ENCODE peak calls at places on chromosomes 3 and 15, in seven cellular contexts. One of them, this sample, is unnamed. For H3K4me1 and H3K9me3, the result is how much of the 10 kb centered on the place peaks cover.

GRCh38 chr3:160686955-160687535 is 10.1 kb downstream of the ARL14 start:
- DNase-seq in HAP-1: no peak
- DNase-seq in PC-3: peak
- DNase-seq in right lobe of liver: no peak
- DNase-seq in mammary epithelial cell: no peak
- DNase-seq in CD8-positive, alpha-beta memory T cell: no peak
- DNase-seq in MM.1S: peak
- DNase-seq in this sample: no peak

GRCh38 chr15:80791004-80791403 is 11.8 kb downstream of the CEMIP start:
- DNase-seq in mammary epithelial cell: no peak
- DNase-seq in MM.1S: no peak
- DNase-seq in PC-3: peak
- DNase-seq in right lobe of liver: no peak
- DNase-seq in HAP-1: no peak
- DNase-seq in CD8-positive, alpha-beta memory T cell: no peak
- DNase-seq in this sample: no peak

GRCh38 chr3:64440498-64440897 is 215.2 kb upstream of the PRICKLE2 start:
- DNase-seq in MM.1S: no peak
- DNase-seq in mammary epithelial cell: peak
- DNase-seq in right lobe of liver: no peak
- DNase-seq in PC-3: peak
- DNase-seq in HAP-1: peak
- DNase-seq in CD8-positive, alpha-beta memory T cell: no peak
- DNase-seq in this sample: no peak

GRCh38 chr3:79515072-79515471 is 252.7 kb downstream of the ROBO1 start:
- DNase-seq in MM.1S: no peak
- DNase-seq in mammary epithelial cell: no peak
- DNase-seq in PC-3: no peak
- DNase-seq in HAP-1: peak
- DNase-seq in CD8-positive, alpha-beta memory T cell: no peak
- DNase-seq in right lobe of liver: no peak
- DNase-seq in this sample: no peak

GRCh38 chr15:101652783-101653430 is 726 bp upstream of the TM2D3 start:
- DNase-seq in CD8-positive, alpha-beta memory T cell: no peak
- DNase-seq in mammary epithelial cell: peak
- DNase-seq in MM.1S: no peak
- DNase-seq in right lobe of liver: peak
- DNase-seq in HAP-1: no peak
- DNase-seq in PC-3: peak
- DNase-seq in this sample: peak

GRCh38 chr15:95363636-95364035 is 966.9 kb upstream of the NR2F2 start:
- DNase-seq in right lobe of liver: no peak
- DNase-seq in mammary epithelial cell: no peak
- DNase-seq in MM.1S: no peak
- DNase-seq in PC-3: no peak
- DNase-seq in CD8-positive, alpha-beta memory T cell: no peak
- DNase-seq in HAP-1: no peak
- DNase-seq in this sample: no peak

GRCh38 chr3:192747746-192748145 is 20.4 kb upstream of the FGF12 start:
- DNase-seq in MM.1S: no peak
- DNase-seq in right lobe of liver: no peak
- DNase-seq in HAP-1: no peak
- DNase-seq in mammary epithelial cell: no peak
- DNase-seq in CD8-positive, alpha-beta memory T cell: no peak
- DNase-seq in PC-3: no peak
- DNase-seq in this sample: no peak

GRCh38 chr3:134796313-134797079 is 1.4 kb downstream of the EPHB1 start:
- DNase-seq in right lobe of liver: peak
- DNase-seq in mammary epithelial cell: peak
- DNase-seq in CD8-positive, alpha-beta memory T cell: no peak
- DNase-seq in PC-3: peak
- DNase-seq in MM.1S: no peak
- DNase-seq in HAP-1: peak
- DNase-seq in this sample: peak

GRCh38 chr3:95934181-95934580 is 880.2 kb upstream of the EPHA6 start:
- DNase-seq in HAP-1: no peak
- DNase-seq in MM.1S: no peak
- DNase-seq in right lobe of liver: no peak
- DNase-seq in CD8-positive, alpha-beta memory T cell: no peak
- DNase-seq in PC-3: no peak
- DNase-seq in mammary epithelial cell: no peak
- DNase-seq in this sample: no peak

GRCh38 chr3:139935071-139935865 is at the start of gene CLSTN2:
- DNase-seq in HAP-1: peak
- DNase-seq in mammary epithelial cell: peak
- DNase-seq in CD8-positive, alpha-beta memory T cell: no peak
- DNase-seq in MM.1S: peak
- DNase-seq in PC-3: no peak
- DNase-seq in right lobe of liver: peak
- DNase-seq in this sample: peak

GRCh38 chr15:88628018-88628673 is 7.0 kb downstream of the AEN start:
- DNase-seq in HAP-1: no peak
- DNase-seq in mammary epithelial cell: no peak
- DNase-seq in CD8-positive, alpha-beta memory T cell: no peak
- DNase-seq in right lobe of liver: no peak
- DNase-seq in PC-3: no peak
- DNase-seq in MM.1S: no peak
- DNase-seq in this sample: no peak
- H3K4me1 ChIP-seq in HAP-1: under half
- H3K4me1 ChIP-seq in mammary epithelial cell: half or more
- H3K4me1 ChIP-seq in CD8-positive, alpha-beta memory T cell: half or more
- H3K4me1 ChIP-seq in right lobe of liver: under half
- H3K4me1 ChIP-seq in PC-3: half or more
- H3K4me1 ChIP-seq in MM.1S: half or more
- H3K4me1 ChIP-seq in this sample: under half

DNA sequence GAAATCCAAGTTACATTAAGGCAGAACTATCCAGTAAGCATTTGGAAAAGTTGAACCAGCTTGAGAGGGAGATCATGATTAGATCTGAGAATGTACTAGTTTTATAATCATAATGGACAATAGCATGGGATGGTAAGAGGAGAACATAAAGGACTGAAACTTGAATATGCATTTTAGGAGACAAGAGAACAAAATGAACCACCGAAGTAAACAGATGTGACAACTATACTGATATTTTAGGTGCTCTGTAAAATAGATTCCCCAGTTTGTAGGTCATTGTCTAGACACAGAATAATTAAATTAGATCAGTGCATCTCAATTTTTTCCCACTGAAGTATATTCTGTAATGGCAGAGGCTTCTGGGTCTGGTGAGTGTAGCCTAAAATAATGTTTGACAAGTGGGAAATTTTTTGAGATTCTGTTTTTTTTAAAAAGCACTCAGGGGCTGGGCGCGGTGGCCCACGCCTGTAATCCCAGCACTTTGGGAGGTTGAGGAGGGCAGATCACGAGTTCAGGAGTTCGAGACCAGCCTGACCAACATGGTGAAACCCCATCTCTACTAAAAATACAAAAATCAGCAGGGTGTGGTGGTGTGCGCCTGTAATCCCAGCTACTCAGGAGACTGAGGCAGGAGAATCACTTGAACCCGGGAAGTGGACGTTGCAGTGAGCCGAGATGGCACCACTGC is 16.3 kb downstream of the ECT2 start:
- DNase-seq in right lobe of liver: no peak
- DNase-seq in mammary epithelial cell: no peak
- DNase-seq in PC-3: no peak
- DNase-seq in HAP-1: no peak
- DNase-seq in MM.1S: no peak
- DNase-seq in CD8-positive, alpha-beta memory T cell: no peak
- DNase-seq in this sample: no peak
- H3K9me3 ChIP-seq in right lobe of liver: under half
- H3K9me3 ChIP-seq in mammary epithelial cell: under half
- H3K9me3 ChIP-seq in PC-3: under half
- H3K9me3 ChIP-seq in HAP-1: under half
- H3K9me3 ChIP-seq in MM.1S: under half
- H3K9me3 ChIP-seq in CD8-positive, alpha-beta memory T cell: under half
- H3K9me3 ChIP-seq in this sample: under half

GRCh38 chr15:67077641-67078215 is 12.3 kb downstream of the SMAD3 start:
- DNase-seq in CD8-positive, alpha-beta memory T cell: no peak
- DNase-seq in MM.1S: no peak
- DNase-seq in right lobe of liver: no peak
- DNase-seq in mammary epithelial cell: no peak
- DNase-seq in HAP-1: no peak
- DNase-seq in PC-3: no peak
- DNase-seq in this sample: no peak

GRCh38 chr15:67080900-67081431 is 15.6 kb downstream of the SMAD3 start:
- DNase-seq in right lobe of liver: no peak
- DNase-seq in mammary epithelial cell: peak
- DNase-seq in HAP-1: no peak
- DNase-seq in MM.1S: peak
- DNase-seq in PC-3: peak
- DNase-seq in CD8-positive, alpha-beta memory T cell: no peak
- DNase-seq in this sample: peak

GRCh38 chr15:67079361-67079760 is 14.0 kb downstream of the SMAD3 start:
- DNase-seq in right lobe of liver: no peak
- DNase-seq in MM.1S: no peak
- DNase-seq in CD8-positive, alpha-beta memory T cell: no peak
- DNase-seq in mammary epithelial cell: no peak
- DNase-seq in PC-3: no peak
- DNase-seq in HAP-1: no peak
- DNase-seq in this sample: no peak

GRCh38 chr15:67082007-67082536 is 16.7 kb downstream of the SMAD3 start:
- DNase-seq in mammary epithelial cell: no peak
- DNase-seq in CD8-positive, alpha-beta memory T cell: peak
- DNase-seq in HAP-1: no peak
- DNase-seq in PC-3: peak
- DNase-seq in right lobe of liver: no peak
- DNase-seq in MM.1S: peak
- DNase-seq in this sample: no peak

DNA sequence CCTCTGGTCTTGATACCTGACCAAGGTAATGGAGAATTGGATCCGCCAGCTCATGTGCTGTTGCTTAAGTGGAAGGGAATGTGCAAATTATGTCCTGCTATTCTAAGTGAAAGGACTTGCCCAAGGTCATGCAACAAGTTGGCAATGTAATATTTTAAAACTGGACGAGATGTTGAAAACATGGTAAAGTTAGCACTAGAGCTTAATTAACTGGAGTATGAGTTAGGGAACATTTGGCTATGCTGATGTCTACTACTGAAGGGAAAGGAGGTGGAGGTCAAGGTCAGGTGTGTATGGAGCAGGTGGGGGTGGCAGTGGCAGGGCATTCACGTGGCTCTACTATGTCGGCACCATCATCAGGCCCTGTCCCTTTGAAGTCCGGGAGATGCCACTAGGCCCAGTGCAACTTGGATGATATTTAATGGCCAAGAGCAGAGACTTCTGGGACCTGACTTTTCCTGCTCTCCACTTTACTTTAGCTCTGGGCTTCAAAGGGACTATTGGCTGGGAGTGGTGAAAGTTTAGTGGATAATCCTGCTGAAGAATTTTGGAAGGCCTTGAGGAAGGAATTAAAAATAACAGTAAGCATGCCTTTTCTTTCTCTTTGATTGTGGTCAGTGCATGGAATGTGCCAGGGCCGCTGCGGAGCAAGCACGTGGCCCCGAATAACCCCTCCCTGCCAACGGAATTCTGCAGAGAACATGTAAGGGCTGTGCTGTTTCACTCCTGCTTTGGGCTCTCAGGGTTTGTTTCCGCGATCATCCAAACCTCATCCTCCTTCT is 14.9 kb downstream of the SMAD3 start:
- DNase-seq in right lobe of liver: no peak
- DNase-seq in PC-3: no peak
- DNase-seq in mammary epithelial cell: peak
- DNase-seq in HAP-1: peak
- DNase-seq in CD8-positive, alpha-beta memory T cell: no peak
- DNase-seq in MM.1S: peak
- DNase-seq in this sample: peak
- H3K4me1 ChIP-seq in right lobe of liver: under half
- H3K4me1 ChIP-seq in PC-3: half or more
- H3K4me1 ChIP-seq in mammary epithelial cell: under half
- H3K4me1 ChIP-seq in HAP-1: under half
- H3K4me1 ChIP-seq in CD8-positive, alpha-beta memory T cell: half or more
- H3K4me1 ChIP-seq in MM.1S: half or more
- H3K4me1 ChIP-seq in this sample: half or more

GRCh38 chr3:147356145-147356908 is 50.0 kb downstream of the ZIC4 start:
- DNase-seq in MM.1S: no peak
- DNase-seq in mammary epithelial cell: no peak
- DNase-seq in PC-3: no peak
- DNase-seq in right lobe of liver: no peak
- DNase-seq in CD8-positive, alpha-beta memory T cell: no peak
- DNase-seq in HAP-1: no peak
- DNase-seq in this sample: no peak

GRCh38 chr3:147360936-147361670 is 45.2 kb downstream of the ZIC4 start:
- DNase-seq in right lobe of liver: no peak
- DNase-seq in mammary epithelial cell: no peak
- DNase-seq in HAP-1: peak
- DNase-seq in MM.1S: peak
- DNase-seq in PC-3: no peak
- DNase-seq in CD8-positive, alpha-beta memory T cell: no peak
- DNase-seq in this sample: no peak

GRCh38 chr3:147359177-147360062 is 46.9 kb downstream of the ZIC4 start:
- DNase-seq in MM.1S: no peak
- DNase-seq in right lobe of liver: no peak
- DNase-seq in mammary epithelial cell: no peak
- DNase-seq in PC-3: no peak
- DNase-seq in HAP-1: no peak
- DNase-seq in CD8-positive, alpha-beta memory T cell: no peak
- DNase-seq in this sample: no peak

GRCh38 chr3:147356909-147357733 is 49.2 kb downstream of the ZIC4 start:
- DNase-seq in MM.1S: no peak
- DNase-seq in right lobe of liver: no peak
- DNase-seq in CD8-positive, alpha-beta memory T cell: no peak
- DNase-seq in mammary epithelial cell: no peak
- DNase-seq in HAP-1: no peak
- DNase-seq in PC-3: no peak
- DNase-seq in this sample: no peak

DNA sequence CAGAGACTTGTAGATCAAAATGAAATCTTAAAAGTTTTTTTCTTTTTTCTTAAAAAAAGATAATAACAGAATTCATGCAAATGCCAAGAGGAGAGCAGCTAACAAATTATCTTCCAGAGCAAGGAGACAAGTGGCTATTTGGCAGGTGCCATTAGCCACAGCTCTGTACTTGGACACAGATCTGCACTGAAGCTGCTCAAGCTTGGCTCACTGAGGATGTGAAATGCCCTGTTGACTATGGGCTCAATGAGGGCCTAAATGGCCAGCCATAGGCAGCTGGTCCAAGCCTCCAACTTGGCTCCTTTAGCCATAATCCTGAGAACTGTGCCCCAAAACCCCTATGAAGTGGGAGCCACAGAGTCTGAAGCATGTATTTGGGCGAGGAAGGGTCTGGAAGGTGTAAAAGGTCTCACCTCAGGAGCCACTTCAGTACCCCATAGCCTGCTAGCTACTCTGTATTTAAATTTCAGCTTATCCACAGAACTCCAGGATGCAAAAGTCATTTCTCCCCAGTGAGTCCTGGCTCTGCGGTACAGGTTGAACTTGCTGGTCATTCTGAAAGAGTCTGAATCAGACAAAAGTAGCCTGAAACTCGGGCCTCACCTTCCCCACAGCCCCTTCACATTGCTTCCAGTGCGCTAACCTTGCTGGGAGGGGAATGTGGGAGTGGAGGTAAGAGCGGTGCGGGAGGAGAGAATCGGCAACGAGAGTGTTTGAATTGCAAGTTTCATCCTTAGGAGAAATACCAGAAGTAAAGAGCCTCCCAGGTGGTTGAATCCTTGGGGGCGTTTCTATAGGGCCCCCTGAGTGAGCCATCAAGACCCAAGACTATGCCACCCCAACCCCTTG is 48.0 kb downstream of the ZIC4 start:
- DNase-seq in MM.1S: no peak
- DNase-seq in mammary epithelial cell: no peak
- DNase-seq in CD8-positive, alpha-beta memory T cell: no peak
- DNase-seq in HAP-1: no peak
- DNase-seq in PC-3: no peak
- DNase-seq in right lobe of liver: no peak
- DNase-seq in this sample: no peak
- H3K9me3 ChIP-seq in MM.1S: under half
- H3K9me3 ChIP-seq in mammary epithelial cell: under half
- H3K9me3 ChIP-seq in CD8-positive, alpha-beta memory T cell: under half
- H3K9me3 ChIP-seq in HAP-1: under half
- H3K9me3 ChIP-seq in PC-3: under half
- H3K9me3 ChIP-seq in right lobe of liver: under half
- H3K9me3 ChIP-seq in this sample: under half

This sample was measured in kidney.